ENCODE peak calls at places on chromosomes 12 and 14, in six cellular contexts. E is RWPE1, T is GM03348, A is NCI-H510A, J is esophagus muscularis mucosa, N is NCI-H345. L is an unnamed sample.

GRCh38 chr12:13745100-13745678 is 236.2 kb downstream of the GRIN2B start:
- DNase-seq in E (no peak), T (no peak), A (no peak), J (no peak), N (no peak), L (no peak)

GRCh38 chr12:121545459-121545858 is 35.4 kb downstream of the KDM2B start:
- DNase-seq in E (no peak), T (no peak), A (no peak), J (no peak), N (no peak), L (no peak)

GRCh38 chr12:6086316-6086715 is 38.2 kb downstream of the VWF start:
- DNase-seq in E (no peak), T (no peak), A (no peak), J (no peak), N (no peak), L (no peak)

GRCh38 chr12:75959506-75959905 is 72.1 kb downstream of the PHLDA1 start:
- DNase-seq in E (no peak), T (peak), A (no peak), J (no peak), N (no peak), L (no peak)

GRCh38 chr12:2640709-2641108 is 154.1 kb upstream of the FKBP4 start:
- DNase-seq in E (peak), T (peak), A (no peak), J (no peak), N (no peak), L (no peak)

GRCh38 chr12:23006413-23006812 is 381.4 kb downstream of the ETNK1 start:
- DNase-seq in E (no peak), T (no peak), A (no peak), J (no peak), N (no peak), L (no peak)

GRCh38 chr14:104405566-104406226 is 173.9 kb upstream of the C14orf180 start:
- DNase-seq in E (no peak), T (no peak), A (no peak), J (peak), N (no peak), L (no peak)

GRCh38 chr12:91467686-91468085 is 285.1 kb upstream of the DCN start:
- DNase-seq in E (no peak), T (no peak), A (no peak), J (no peak), N (no peak), L (no peak)

GRCh38 chr12:26935636-26936378 is 2.0 kb downstream of the INTS13 start:
- DNase-seq in E (no peak), T (no peak), A (no peak), J (no peak), N (no peak), L (no peak)

GRCh38 chr14:106346084-106346483 is 819.7 kb downstream of the TMEM121 start:
- DNase-seq in E (no peak), T (no peak), A (no peak), J (no peak), N (no peak), L (no peak)

GRCh38 chr12:29309320-29309902 is 71.6 kb downstream of the ERGIC2 start:
- DNase-seq in E (peak), T (peak), A (no peak), J (no peak), N (no peak), L (no peak)

GRCh38 chr12:108691995-108692808 is 39.1 kb downstream of the CORO1C start:
- DNase-seq in E (no peak), T (no peak), A (peak), J (no peak), N (peak), L (no peak)

GRCh38 chr14:36268957-36269734 is 51.3 kb downstream of the MBIP start:
- DNase-seq in E (no peak), T (no peak), A (peak), J (no peak), N (peak), L (no peak)

GRCh38 chr12:112234303-112234702 is 108.9 kb downstream of the TRAFD1 start:
- DNase-seq in E (no peak), T (no peak), A (no peak), J (no peak), N (no peak), L (no peak)

GRCh38 chr12:99686142-99686541 is 38.6 kb downstream of the GARIN6 start:
- DNase-seq in E (no peak), T (no peak), A (no peak), J (no peak), N (no peak), L (no peak)

GRCh38 chr12:79686171-79686570 is 4.6 kb downstream of the PAWR start:
- DNase-seq in E (no peak), T (no peak), A (no peak), J (no peak), N (no peak), L (no peak)

GRCh38 chr14:64848239-64848638 is 31.5 kb downstream of the SPTB start:
- DNase-seq in E (no peak), T (no peak), A (no peak), J (no peak), N (no peak), L (no peak)